ENCODE peak calls at places on chromosomes 7 and 10, in six cellular contexts. One of them, this sample, is unnamed.
A peak's percentile ranks its signal among the peaks of the same experiment; 100 is the strongest.

GRCh38 chr7:23687011-23687410 is 7.0 kb downstream of the FAM221A start:
- DNase-seq in B cell: no peak
- DNase-seq in naive thymus-derived CD4-positive, alpha-beta T cell: no peak
- DNase-seq in stimulated activated CD8-positive, alpha-beta memory T cell treated with anti-CD3 and anti-CD28 coated beads, Interleukin-7, amount 100 ng/mL, for 4 hours: no peak
- DNase-seq in lung microvascular endothelial cell: no peak
- DNase-seq in left ventricle myocardium superior: peak; percentile 49
- DNase-seq in this sample: no peak

GRCh38 chr10:126060232-126060935 is 164.0 kb downstream of the FANK1 start:
- DNase-seq in B cell: no peak
- DNase-seq in naive thymus-derived CD4-positive, alpha-beta T cell: no peak
- DNase-seq in stimulated activated CD8-positive, alpha-beta memory T cell treated with anti-CD3 and anti-CD28 coated beads, Interleukin-7, amount 100 ng/mL, for 4 hours: no peak
- DNase-seq in lung microvascular endothelial cell: peak; percentile 79
- DNase-seq in left ventricle myocardium superior: peak; percentile 48
- DNase-seq in this sample: no peak

GRCh38 chr10:34141032-34141431 is 674.1 kb downstream of the PARD3 start:
- DNase-seq in B cell: no peak
- DNase-seq in naive thymus-derived CD4-positive, alpha-beta T cell: no peak
- DNase-seq in stimulated activated CD8-positive, alpha-beta memory T cell treated with anti-CD3 and anti-CD28 coated beads, Interleukin-7, amount 100 ng/mL, for 4 hours: no peak
- DNase-seq in lung microvascular endothelial cell: no peak
- DNase-seq in left ventricle myocardium superior: no peak
- DNase-seq in this sample: no peak

GRCh38 chr7:146492017-146492416 is 375.4 kb downstream of the CNTNAP2 start:
- DNase-seq in B cell: no peak
- DNase-seq in naive thymus-derived CD4-positive, alpha-beta T cell: no peak
- DNase-seq in stimulated activated CD8-positive, alpha-beta memory T cell treated with anti-CD3 and anti-CD28 coated beads, Interleukin-7, amount 100 ng/mL, for 4 hours: no peak
- DNase-seq in lung microvascular endothelial cell: no peak
- DNase-seq in left ventricle myocardium superior: no peak
- DNase-seq in this sample: no peak

GRCh38 chr7:96236198-96237039 is 85.5 kb downstream of the SLC25A13 start:
- DNase-seq in B cell: no peak
- DNase-seq in naive thymus-derived CD4-positive, alpha-beta T cell: no peak
- DNase-seq in stimulated activated CD8-positive, alpha-beta memory T cell treated with anti-CD3 and anti-CD28 coated beads, Interleukin-7, amount 100 ng/mL, for 4 hours: no peak
- DNase-seq in lung microvascular endothelial cell: peak; percentile 80
- DNase-seq in left ventricle myocardium superior: peak; percentile 42
- DNase-seq in this sample: peak; percentile 74

GRCh38 chr10:4451512-4451911 is 374.5 kb upstream of the AKR1E2 start:
- DNase-seq in B cell: no peak
- DNase-seq in naive thymus-derived CD4-positive, alpha-beta T cell: no peak
- DNase-seq in stimulated activated CD8-positive, alpha-beta memory T cell treated with anti-CD3 and anti-CD28 coated beads, Interleukin-7, amount 100 ng/mL, for 4 hours: no peak
- DNase-seq in lung microvascular endothelial cell: peak; percentile 92
- DNase-seq in left ventricle myocardium superior: no peak
- DNase-seq in this sample: no peak

GRCh38 chr7:116801092-116801710 is 61.2 kb upstream of the CAPZA2 start:
- DNase-seq in B cell: no peak
- DNase-seq in naive thymus-derived CD4-positive, alpha-beta T cell: no peak
- DNase-seq in stimulated activated CD8-positive, alpha-beta memory T cell treated with anti-CD3 and anti-CD28 coated beads, Interleukin-7, amount 100 ng/mL, for 4 hours: no peak
- DNase-seq in lung microvascular endothelial cell: no peak
- DNase-seq in left ventricle myocardium superior: no peak
- DNase-seq in this sample: no peak

GRCh38 chr10:92914478-92915066 is 66.3 kb downstream of the EXOC6 start:
- DNase-seq in B cell: peak; percentile 49
- DNase-seq in naive thymus-derived CD4-positive, alpha-beta T cell: peak; percentile 21
- DNase-seq in stimulated activated CD8-positive, alpha-beta memory T cell treated with anti-CD3 and anti-CD28 coated beads, Interleukin-7, amount 100 ng/mL, for 4 hours: peak; percentile 15
- DNase-seq in lung microvascular endothelial cell: peak; percentile 62
- DNase-seq in left ventricle myocardium superior: no peak
- DNase-seq in this sample: no peak

GRCh38 chr7:129376778-129377700 is 57.2 kb upstream of the STRIP2 start:
- DNase-seq in B cell: no peak
- DNase-seq in naive thymus-derived CD4-positive, alpha-beta T cell: no peak
- DNase-seq in stimulated activated CD8-positive, alpha-beta memory T cell treated with anti-CD3 and anti-CD28 coated beads, Interleukin-7, amount 100 ng/mL, for 4 hours: no peak
- DNase-seq in lung microvascular endothelial cell: peak; percentile 74
- DNase-seq in left ventricle myocardium superior: no peak
- DNase-seq in this sample: no peak

GRCh38 chr10:95334793-95335120 is 44.0 kb upstream of the PDLIM1 start:
- DNase-seq in B cell: no peak
- DNase-seq in naive thymus-derived CD4-positive, alpha-beta T cell: no peak
- DNase-seq in stimulated activated CD8-positive, alpha-beta memory T cell treated with anti-CD3 and anti-CD28 coated beads, Interleukin-7, amount 100 ng/mL, for 4 hours: no peak
- DNase-seq in lung microvascular endothelial cell: no peak
- DNase-seq in left ventricle myocardium superior: no peak
- DNase-seq in this sample: no peak

GRCh38 chr7:48665361-48666135 is 258.8 kb upstream of the CDC14C start:
- DNase-seq in B cell: no peak
- DNase-seq in naive thymus-derived CD4-positive, alpha-beta T cell: no peak
- DNase-seq in stimulated activated CD8-positive, alpha-beta memory T cell treated with anti-CD3 and anti-CD28 coated beads, Interleukin-7, amount 100 ng/mL, for 4 hours: no peak
- DNase-seq in lung microvascular endothelial cell: no peak
- DNase-seq in left ventricle myocardium superior: no peak
- DNase-seq in this sample: no peak

GRCh38 chr10:131729361-131729760 is 171.4 kb upstream of the PPP2R2D start:
- DNase-seq in B cell: no peak
- DNase-seq in naive thymus-derived CD4-positive, alpha-beta T cell: no peak
- DNase-seq in stimulated activated CD8-positive, alpha-beta memory T cell treated with anti-CD3 and anti-CD28 coated beads, Interleukin-7, amount 100 ng/mL, for 4 hours: no peak
- DNase-seq in lung microvascular endothelial cell: no peak
- DNase-seq in left ventricle myocardium superior: no peak
- DNase-seq in this sample: no peak

GRCh38 chr7:30787476-30787875 is 16.3 kb downstream of the MINDY4 start:
- DNase-seq in B cell: no peak
- DNase-seq in naive thymus-derived CD4-positive, alpha-beta T cell: no peak
- DNase-seq in stimulated activated CD8-positive, alpha-beta memory T cell treated with anti-CD3 and anti-CD28 coated beads, Interleukin-7, amount 100 ng/mL, for 4 hours: no peak
- DNase-seq in lung microvascular endothelial cell: no peak
- DNase-seq in left ventricle myocardium superior: no peak
- DNase-seq in this sample: no peak

GRCh38 chr10:97744405-97745035 is 7.6 kb downstream of the ZFYVE27 start:
- DNase-seq in B cell: no peak
- DNase-seq in naive thymus-derived CD4-positive, alpha-beta T cell: no peak
- DNase-seq in stimulated activated CD8-positive, alpha-beta memory T cell treated with anti-CD3 and anti-CD28 coated beads, Interleukin-7, amount 100 ng/mL, for 4 hours: no peak
- DNase-seq in lung microvascular endothelial cell: no peak
- DNase-seq in left ventricle myocardium superior: no peak
- DNase-seq in this sample: no peak

GRCh38 chr7:2554654-2555053 is 670 bp downstream of the BRAT1 start:
- DNase-seq in B cell: no peak
- DNase-seq in naive thymus-derived CD4-positive, alpha-beta T cell: no peak
- DNase-seq in stimulated activated CD8-positive, alpha-beta memory T cell treated with anti-CD3 and anti-CD28 coated beads, Interleukin-7, amount 100 ng/mL, for 4 hours: no peak
- DNase-seq in lung microvascular endothelial cell: peak; percentile 28
- DNase-seq in left ventricle myocardium superior: no peak
- DNase-seq in this sample: no peak

GRCh38 chr7:100949227-100949930 is at the start of gene MUC3A:
- DNase-seq in B cell: no peak
- DNase-seq in naive thymus-derived CD4-positive, alpha-beta T cell: no peak
- DNase-seq in stimulated activated CD8-positive, alpha-beta memory T cell treated with anti-CD3 and anti-CD28 coated beads, Interleukin-7, amount 100 ng/mL, for 4 hours: no peak
- DNase-seq in lung microvascular endothelial cell: no peak
- DNase-seq in left ventricle myocardium superior: no peak
- DNase-seq in this sample: peak; percentile 44

GRCh38 chr7:47453093-47454056 is 128.5 kb downstream of the TNS3 start:
- DNase-seq in B cell: peak; percentile 10
- DNase-seq in naive thymus-derived CD4-positive, alpha-beta T cell: no peak
- DNase-seq in stimulated activated CD8-positive, alpha-beta memory T cell treated with anti-CD3 and anti-CD28 coated beads, Interleukin-7, amount 100 ng/mL, for 4 hours: no peak
- DNase-seq in lung microvascular endothelial cell: peak; percentile 48
- DNase-seq in left ventricle myocardium superior: peak; percentile 76
- DNase-seq in this sample: peak; percentile 77

GRCh38 chr10:96366508-96366907 is 7.7 kb upstream of the OPALIN start:
- DNase-seq in B cell: no peak
- DNase-seq in naive thymus-derived CD4-positive, alpha-beta T cell: no peak
- DNase-seq in stimulated activated CD8-positive, alpha-beta memory T cell treated with anti-CD3 and anti-CD28 coated beads, Interleukin-7, amount 100 ng/mL, for 4 hours: no peak
- DNase-seq in lung microvascular endothelial cell: no peak
- DNase-seq in left ventricle myocardium superior: no peak
- DNase-seq in this sample: no peak

GRCh38 chr10:127012769-127013152 is 107.5 kb downstream of the DOCK1 start:
- DNase-seq in B cell: no peak
- DNase-seq in naive thymus-derived CD4-positive, alpha-beta T cell: no peak
- DNase-seq in stimulated activated CD8-positive, alpha-beta memory T cell treated with anti-CD3 and anti-CD28 coated beads, Interleukin-7, amount 100 ng/mL, for 4 hours: no peak
- DNase-seq in lung microvascular endothelial cell: peak; percentile 57
- DNase-seq in left ventricle myocardium superior: peak; percentile 88
- DNase-seq in this sample: peak; percentile 89

GRCh38 chr7:30430777-30431176 is 47.8 kb downstream of the NOD1 start:
- DNase-seq in B cell: peak; percentile 10
- DNase-seq in naive thymus-derived CD4-positive, alpha-beta T cell: no peak
- DNase-seq in stimulated activated CD8-positive, alpha-beta memory T cell treated with anti-CD3 and anti-CD28 coated beads, Interleukin-7, amount 100 ng/mL, for 4 hours: no peak
- DNase-seq in lung microvascular endothelial cell: no peak
- DNase-seq in left ventricle myocardium superior: no peak
- DNase-seq in this sample: peak; percentile 40

GRCh38 chr10:69578508-69578991 is 5.3 kb upstream of the NEUROG3 start:
- DNase-seq in B cell: no peak
- DNase-seq in naive thymus-derived CD4-positive, alpha-beta T cell: no peak
- DNase-seq in stimulated activated CD8-positive, alpha-beta memory T cell treated with anti-CD3 and anti-CD28 coated beads, Interleukin-7, amount 100 ng/mL, for 4 hours: no peak
- DNase-seq in lung microvascular endothelial cell: no peak
- DNase-seq in left ventricle myocardium superior: no peak
- DNase-seq in this sample: no peak

GRCh38 chr10:21069929-21070363 is 172.8 kb upstream of the NEBL start:
- DNase-seq in B cell: no peak
- DNase-seq in naive thymus-derived CD4-positive, alpha-beta T cell: no peak
- DNase-seq in stimulated activated CD8-positive, alpha-beta memory T cell treated with anti-CD3 and anti-CD28 coated beads, Interleukin-7, amount 100 ng/mL, for 4 hours: no peak
- DNase-seq in lung microvascular endothelial cell: peak; percentile 34
- DNase-seq in left ventricle myocardium superior: no peak
- DNase-seq in this sample: no peak

GRCh38 chr10:122878799-122879338 is 512 bp downstream of the FAM24B start:
- DNase-seq in B cell: no peak
- DNase-seq in naive thymus-derived CD4-positive, alpha-beta T cell: no peak
- DNase-seq in stimulated activated CD8-positive, alpha-beta memory T cell treated with anti-CD3 and anti-CD28 coated beads, Interleukin-7, amount 100 ng/mL, for 4 hours: no peak
- DNase-seq in lung microvascular endothelial cell: no peak
- DNase-seq in left ventricle myocardium superior: no peak
- DNase-seq in this sample: no peak

GRCh38 chr10:111098679-111099437 is 22.0 kb downstream of the ADRA2A start:
- DNase-seq in B cell: no peak
- DNase-seq in naive thymus-derived CD4-positive, alpha-beta T cell: no peak
- DNase-seq in stimulated activated CD8-positive, alpha-beta memory T cell treated with anti-CD3 and anti-CD28 coated beads, Interleukin-7, amount 100 ng/mL, for 4 hours: no peak
- DNase-seq in lung microvascular endothelial cell: peak; percentile 11
- DNase-seq in left ventricle myocardium superior: no peak
- DNase-seq in this sample: no peak

GRCh38 chr10:79266543-79267312 is 80.5 kb upstream of the PPIF start:
- DNase-seq in B cell: peak; percentile 62
- DNase-seq in naive thymus-derived CD4-positive, alpha-beta T cell: no peak
- DNase-seq in stimulated activated CD8-positive, alpha-beta memory T cell treated with anti-CD3 and anti-CD28 coated beads, Interleukin-7, amount 100 ng/mL, for 4 hours: no peak
- DNase-seq in lung microvascular endothelial cell: peak; percentile 89
- DNase-seq in left ventricle myocardium superior: peak; percentile 69
- DNase-seq in this sample: peak; percentile 91

GRCh38 chr10:79410315-79411094 is 34.9 kb downstream of the ZCCHC24 start:
- DNase-seq in B cell: no peak
- DNase-seq in naive thymus-derived CD4-positive, alpha-beta T cell: no peak
- DNase-seq in stimulated activated CD8-positive, alpha-beta memory T cell treated with anti-CD3 and anti-CD28 coated beads, Interleukin-7, amount 100 ng/mL, for 4 hours: no peak
- DNase-seq in lung microvascular endothelial cell: no peak
- DNase-seq in left ventricle myocardium superior: no peak
- DNase-seq in this sample: peak; percentile 50

GRCh38 chr7:153027904-153028303 is 268.4 kb downstream of the ACTR3B start:
- DNase-seq in B cell: no peak
- DNase-seq in naive thymus-derived CD4-positive, alpha-beta T cell: no peak
- DNase-seq in stimulated activated CD8-positive, alpha-beta memory T cell treated with anti-CD3 and anti-CD28 coated beads, Interleukin-7, amount 100 ng/mL, for 4 hours: no peak
- DNase-seq in lung microvascular endothelial cell: no peak
- DNase-seq in left ventricle myocardium superior: no peak
- DNase-seq in this sample: no peak

GRCh38 chr7:71727347-71727746 is 595.4 kb downstream of the GALNT17 start:
- DNase-seq in B cell: no peak
- DNase-seq in naive thymus-derived CD4-positive, alpha-beta T cell: no peak
- DNase-seq in stimulated activated CD8-positive, alpha-beta memory T cell treated with anti-CD3 and anti-CD28 coated beads, Interleukin-7, amount 100 ng/mL, for 4 hours: no peak
- DNase-seq in lung microvascular endothelial cell: no peak
- DNase-seq in left ventricle myocardium superior: no peak
- DNase-seq in this sample: no peak

GRCh38 chr10:4174197-4174596 is 389.2 kb upstream of the KLF6 start:
- DNase-seq in B cell: no peak
- DNase-seq in naive thymus-derived CD4-positive, alpha-beta T cell: no peak
- DNase-seq in stimulated activated CD8-positive, alpha-beta memory T cell treated with anti-CD3 and anti-CD28 coated beads, Interleukin-7, amount 100 ng/mL, for 4 hours: no peak
- DNase-seq in lung microvascular endothelial cell: no peak
- DNase-seq in left ventricle myocardium superior: no peak
- DNase-seq in this sample: no peak